ENCODE peak calls at places on chromosome 10, in ten cellular contexts. G is mesothelial cell of epicardium, V is stomach, D is RWPE1, Q is Calu3, F is BJ, Y is foreskin fibroblast, K is colonic mucosa, O is IMR-90, T is neural crest cell. J is an unnamed sample.

GRCh38 chr10:60186315-60187071 is 203.2 kb downstream of the ANK3 start:
- DNase-seq in T (no peak), F (no peak), G (no peak), V (peak; percentile 59), Q (no peak), D (no peak), Y (peak; percentile 71), O (peak; percentile 7), K (no peak), J (no peak)

GRCh38 chr10:76111986-76112825 is 680.8 kb downstream of the LRMDA start:
- DNase-seq in D (no peak), F (no peak), K (no peak), T (no peak), G (no peak), V (no peak), O (no peak), Q (no peak), Y (peak; percentile 30), J (no peak)

GRCh38 chr10:123135415-123136141 is at the start of gene HMX3:
- DNase-seq in K (no peak), D (no peak), Q (no peak), V (no peak), G (no peak), T (no peak), F (no peak), O (peak; percentile 23), Y (peak; percentile 61), J (no peak)

GRCh38 chr10:80414126-80414898 is 6.0 kb downstream of the PRXL2A start:
- DNase-seq in Q (no peak), O (peak; percentile 12), V (no peak), T (no peak), G (no peak), K (peak; percentile 59), F (no peak), D (no peak), Y (no peak), J (no peak)

GRCh38 chr10:132650611-132651250 is 113.1 kb downstream of the INPP5A start:
- DNase-seq in K (no peak), G (no peak), D (no peak), F (no peak), T (no peak), V (no peak), Y (no peak), O (no peak), Q (no peak), J (no peak)

GRCh38 chr10:52566471-52567246 is 205.9 kb downstream of the MBL2 start:
- DNase-seq in Y (peak; percentile 81), G (no peak), Q (peak; percentile 45), K (no peak), T (no peak), F (no peak), V (no peak), D (peak; percentile 40), O (peak; percentile 69), J (no peak)

GRCh38 chr10:69902835-69903535 is 101.3 kb downstream of the COL13A1 start:
- DNase-seq in G (no peak), D (no peak), K (no peak), Q (peak; percentile 47), V (peak; percentile 74), Y (no peak), O (no peak), F (no peak), T (no peak), J (no peak)

GRCh38 chr10:58291538-58292174 is 22.7 kb downstream of the CISD1 start:
- DNase-seq in K (no peak), O (peak; percentile 71), V (no peak), G (no peak), Q (peak; percentile 61), Y (peak; percentile 71), T (no peak), F (no peak), D (peak; percentile 23), J (no peak)

GRCh38 chr10:69385454-69386350 is 31.0 kb downstream of the TACR2 start:
- DNase-seq in F (no peak), Y (no peak), V (no peak), Q (no peak), T (no peak), G (no peak), D (peak; percentile 74), K (no peak), O (no peak), J (no peak)

GRCh38 chr10:132480356-132480755 is 57.2 kb upstream of the INPP5A start:
- DNase-seq in V (no peak), K (no peak), Q (no peak), T (no peak), O (peak; percentile 21), D (no peak), Y (peak; percentile 46), G (no peak), F (no peak), J (no peak)

GRCh38 chr10:71846816-71847215 is 4.2 kb downstream of the PSAP start:
- DNase-seq in Q (no peak), F (no peak), G (no peak), Y (no peak), T (no peak), K (no peak), V (no peak), O (no peak), D (no peak), J (no peak)

GRCh38 chr10:114822771-114823463 is 1.3 kb downstream of the FHIP2A start:
- DNase-seq in Y (no peak), T (no peak), F (peak; percentile 51), Q (no peak), K (no peak), G (no peak), V (no peak), D (peak; percentile 55), O (peak; percentile 74), J (no peak)

DNA sequence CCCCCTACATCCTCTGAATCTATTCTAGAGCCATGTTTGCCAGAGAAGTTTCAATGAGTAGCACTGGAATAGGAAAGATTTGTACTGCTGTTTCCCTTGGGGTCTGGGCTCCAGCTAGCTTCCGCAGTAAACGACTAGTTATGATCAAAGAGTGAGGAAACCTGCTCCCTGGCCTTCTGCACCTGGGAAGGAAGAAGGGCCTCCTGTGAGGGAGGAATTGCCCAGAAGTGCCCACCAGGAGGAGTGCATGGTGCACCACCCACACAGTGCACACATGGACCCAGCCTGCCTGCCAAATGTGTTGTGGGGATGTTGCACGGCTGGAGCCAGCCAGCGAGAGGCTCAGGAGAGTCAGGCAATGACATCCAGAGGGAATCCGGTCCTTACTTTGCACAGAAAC is 27.0 kb upstream of the FAM107B start:
- DNase-seq in T (no peak), D (no peak), K (no peak), V (no peak), Q (no peak), G (no peak), Y (peak; percentile 22), F (no peak), O (no peak), J (no peak)
- TF ChIP-seq CTCF in T (no peak), D (no peak), K (no peak), V (no peak), Q (no peak), G (no peak), Y (peak; percentile 5), F (no peak), O (no peak), J (no peak)

GRCh38 chr10:78436223-78436575 is 402.5 kb downstream of the RPS24 start:
- DNase-seq in T (no peak), V (no peak), Y (no peak), Q (no peak), O (no peak), K (no peak), D (no peak), G (no peak), F (no peak), J (no peak)

GRCh38 chr10:78437407-78437768 is 403.7 kb downstream of the RPS24 start:
- DNase-seq in T (no peak), Q (no peak), O (no peak), V (no peak), F (no peak), K (no peak), Y (no peak), D (no peak), G (no peak), J (no peak)

GRCh38 chr10:78436706-78437406 is 403.2 kb downstream of the RPS24 start:
- DNase-seq in Q (no peak), Y (no peak), K (no peak), O (no peak), T (no peak), G (no peak), V (no peak), D (no peak), F (no peak), J (no peak)

GRCh38 chr10:78438907-78439809 is 405.5 kb downstream of the RPS24 start:
- DNase-seq in V (no peak), K (no peak), F (no peak), G (no peak), Y (no peak), T (no peak), D (no peak), O (no peak), Q (no peak), J (no peak)

DNA sequence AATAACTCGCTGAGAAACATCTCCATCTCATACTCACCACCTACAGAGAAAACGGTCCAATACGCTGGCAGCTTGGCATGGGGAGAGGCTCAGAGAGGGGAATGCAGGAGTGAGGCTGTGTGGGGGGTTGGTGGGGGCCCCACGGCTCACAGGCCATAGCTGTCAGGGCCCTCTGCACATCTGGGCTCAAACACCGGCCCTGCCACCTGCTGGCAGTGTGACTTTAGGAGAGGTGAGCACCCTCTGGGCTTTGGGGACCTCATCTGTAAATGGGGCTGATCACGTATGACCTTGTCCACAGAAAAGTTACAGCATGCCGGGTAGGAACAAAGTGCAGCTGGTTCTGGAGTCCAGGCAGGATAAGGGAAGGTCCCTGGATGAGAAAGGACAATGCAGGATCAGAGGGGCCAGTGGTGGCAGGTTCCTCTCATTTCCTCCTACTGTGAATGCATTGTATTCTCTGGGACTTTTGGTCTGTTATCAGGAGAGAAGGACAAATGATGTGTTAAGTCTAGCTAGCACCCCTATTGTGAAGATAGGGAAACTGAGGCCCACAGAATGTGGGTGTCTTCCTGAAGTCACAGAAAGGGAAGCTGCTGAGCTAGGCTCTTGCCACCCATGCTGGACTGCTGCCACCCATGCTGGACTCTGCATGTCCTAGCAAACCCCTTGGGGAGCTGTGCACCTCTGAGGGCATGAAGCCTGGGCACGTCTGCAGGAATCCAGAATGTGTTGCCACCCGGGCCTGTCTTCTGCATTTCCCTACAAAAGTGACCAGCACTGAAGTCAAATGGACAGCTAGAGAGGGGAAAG is 404.6 kb downstream of the RPS24 start:
- DNase-seq in Y (no peak), G (no peak), K (no peak), F (no peak), V (no peak), O (no peak), T (no peak), Q (no peak), D (no peak), J (no peak)
- TF ChIP-seq CTCF in Y (no peak), G (no peak), K (no peak), F (no peak), V (no peak), O (no peak), T (no peak), Q (peak; percentile 25), D (no peak), J (no peak)

GRCh38 chr10:104642311-104643022 is 1.4 kb downstream of the SORCS3 start:
- DNase-seq in Y (peak; percentile 49), D (no peak), T (peak; percentile 81), F (no peak), V (no peak), Q (no peak), G (peak; percentile 43), K (peak; percentile 35), O (no peak), J (no peak)
- TF ChIP-seq CTCF in Y (peak; percentile 13), D (no peak), T (peak; percentile 73), F (peak; percentile 39), V (peak; percentile 13), Q (no peak), G (peak; percentile 41), K (no peak), O (no peak), J (no peak)

GRCh38 chr10:16788778-16789177 is 28.4 kb downstream of the RSU1 start:
- DNase-seq in K (no peak), Q (no peak), T (no peak), V (no peak), D (no peak), O (no peak), F (no peak), G (no peak), Y (no peak), J (no peak)
- TF ChIP-seq CTCF in K (no peak), Q (no peak), T (no peak), V (no peak), D (no peak), O (no peak), F (no peak), G (no peak), Y (no peak), J (no peak)

J was measured in natural killer cell.